ENCODE peak calls at places on chromosomes 3 and 15, in seven cellular contexts. Q is endothelial cell, Y is neural crest cell, V is left ventricle myocardium inferior, C is HCT116, R is mesothelial cell of epicardium, T is GM23338. E is an unnamed sample.

GRCh38 chr3:156612906-156613305 is 58.0 kb upstream of the SSR3 start:
- DNase-seq in Y (no peak), T (no peak), Q (no peak), V (no peak), C (no peak), R (no peak), E (no peak)

GRCh38 chr15:33200444-33200843 is 5.9 kb upstream of the FMN1 start:
- DNase-seq in V (no peak), Y (no peak), C (no peak), T (no peak), Q (no peak), R (no peak), E (no peak)

GRCh38 chr3:170180107-170180951 is 1.2 kb downstream of the PHC3 start:
- DNase-seq in Q (no peak), R (no peak), C (no peak), V (no peak), Y (no peak), T (no peak), E (no peak)

GRCh38 chr3:112327371-112327951 is 5.5 kb upstream of the CD200 start:
- DNase-seq in V (no peak), R (no peak), C (peak), Y (no peak), Q (peak), T (peak), E (peak)

GRCh38 chr3:47283193-47283537 is 421 bp downstream of the KLHL18 start:
- DNase-seq in R (no peak), C (no peak), V (no peak), Q (no peak), Y (peak), T (no peak), E (peak)

GRCh38 chr15:67050062-67050461 is 15.3 kb upstream of the SMAD3 start:
- DNase-seq in Q (no peak), Y (no peak), C (no peak), R (no peak), V (no peak), T (no peak), E (no peak)

GRCh38 chr3:159987291-159987711 is 1.3 kb upstream of the IL12A start:
- DNase-seq in Y (no peak), T (peak), Q (no peak), V (no peak), C (no peak), R (no peak), E (no peak)

GRCh38 chr3:196969001-196969659 is 497 bp upstream of the PIGZ start:
- DNase-seq in T (peak), Y (no peak), Q (peak), C (no peak), R (no peak), V (peak), E (peak)

GRCh38 chr3:169280010-169280585 is 383.4 kb downstream of the MECOM start:
- DNase-seq in R (no peak), C (no peak), Q (no peak), T (no peak), V (no peak), Y (no peak), E (no peak)

GRCh38 chr3:169432692-169433432 is 230.7 kb downstream of the MECOM start:
- DNase-seq in Y (no peak), R (no peak), T (no peak), V (no peak), Q (no peak), C (no peak), E (peak)

GRCh38 chr3:134363381-134363755 is 10.9 kb downstream of the AMOTL2 start:
- DNase-seq in Q (no peak), Y (no peak), T (no peak), R (no peak), V (no peak), C (no peak), E (no peak)
- TF ChIP-seq CTCF in Q (no peak), Y (no peak), T (peak), R (no peak), V (no peak), C (no peak), E (no peak)

GRCh38 chr3:188198760-188199327 is 44.9 kb downstream of the LPP start:
- DNase-seq in V (no peak), Y (no peak), R (no peak), T (no peak), Q (no peak), C (no peak), E (no peak)

GRCh38 chr3:188205992-188206416 is 52.0 kb downstream of the LPP start:
- DNase-seq in Y (no peak), C (peak), T (peak), Q (peak), R (no peak), V (no peak), E (peak)

GRCh38 chr3:188199386-188199785 is 45.4 kb downstream of the LPP start:
- DNase-seq in Q (no peak), V (no peak), R (no peak), C (no peak), Y (no peak), T (no peak), E (no peak)

GRCh38 chr3:188204516-188204915 is 50.6 kb downstream of the LPP start:
- DNase-seq in C (no peak), Q (no peak), V (no peak), R (no peak), Y (no peak), T (no peak), E (no peak)

DNA sequence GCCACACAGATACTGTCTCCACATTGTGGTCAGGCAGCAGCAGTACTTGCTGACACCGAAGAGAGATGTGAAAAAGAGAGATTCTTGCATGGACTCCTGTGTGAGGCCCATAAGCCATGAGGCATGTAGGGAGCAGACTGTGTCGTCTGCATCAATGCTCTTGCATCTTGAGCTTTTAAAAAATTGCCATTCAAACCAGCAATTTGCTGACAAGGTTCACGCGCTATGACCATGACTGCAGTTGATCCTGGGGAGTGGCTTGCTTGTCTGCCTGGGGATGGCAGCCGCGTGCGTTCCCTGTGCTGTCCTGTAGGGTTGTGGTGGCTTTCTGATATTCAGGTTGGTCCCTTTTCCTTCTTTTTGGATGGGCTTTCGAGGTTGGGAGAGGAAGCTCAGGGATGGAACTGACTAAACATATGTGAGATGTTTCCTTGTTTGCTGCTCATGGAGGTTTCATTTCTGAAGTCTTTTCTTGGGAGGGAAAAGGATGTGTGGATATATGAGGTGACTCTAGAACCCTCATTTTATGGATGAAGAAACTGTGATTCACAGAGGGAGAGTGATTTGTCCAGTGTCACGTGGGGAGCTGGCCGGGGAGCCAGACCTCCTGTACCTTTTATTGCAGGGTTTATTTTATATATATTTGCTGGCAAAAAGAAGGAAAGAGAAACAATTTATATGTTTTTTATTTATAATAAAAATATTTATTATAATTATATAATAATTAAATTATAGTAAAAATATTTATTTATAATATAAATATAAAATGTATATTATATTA is 48.6 kb downstream of the LPP start:
- DNase-seq in R (no peak), T (peak), Q (peak), Y (no peak), C (peak), V (no peak), E (no peak)
- TF ChIP-seq CTCF in R (no peak), T (no peak), Q (no peak), Y (peak), C (peak), V (no peak), E (no peak)

DNA sequence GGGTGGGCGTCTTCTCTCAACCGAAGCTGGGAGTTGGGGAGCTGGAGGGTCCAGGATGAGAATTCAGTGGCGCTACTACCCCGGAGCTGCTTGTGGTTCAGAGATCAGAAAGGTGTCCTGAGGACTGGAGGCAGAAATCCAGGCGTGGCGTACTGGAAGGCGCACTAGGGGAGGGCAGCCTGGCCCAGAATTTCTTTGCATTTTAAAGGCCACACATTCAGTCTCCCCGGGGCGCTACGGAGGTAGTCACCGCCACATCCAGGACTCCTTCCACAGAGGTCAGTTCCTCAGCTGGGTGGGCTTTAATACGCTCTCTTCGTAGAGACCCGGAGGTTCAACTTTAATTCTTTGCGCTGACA is 346 bp downstream of the MCTP2 start:
- DNase-seq in T (peak), R (no peak), V (no peak), Q (peak), Y (peak), C (no peak), E (no peak)
- TF ChIP-seq CTCF in T (no peak), R (no peak), V (no peak), Q (no peak), Y (no peak), C (no peak), E (no peak)

GRCh38 chr3:79517766-79518413 is 249.9 kb downstream of the ROBO1 start:
- DNase-seq in Q (peak), Y (no peak), C (no peak), T (peak), R (no peak), V (no peak), E (peak)
- TF ChIP-seq CTCF in Q (peak), Y (peak), C (peak), T (peak), R (peak), V (peak), E (no peak)

DNA sequence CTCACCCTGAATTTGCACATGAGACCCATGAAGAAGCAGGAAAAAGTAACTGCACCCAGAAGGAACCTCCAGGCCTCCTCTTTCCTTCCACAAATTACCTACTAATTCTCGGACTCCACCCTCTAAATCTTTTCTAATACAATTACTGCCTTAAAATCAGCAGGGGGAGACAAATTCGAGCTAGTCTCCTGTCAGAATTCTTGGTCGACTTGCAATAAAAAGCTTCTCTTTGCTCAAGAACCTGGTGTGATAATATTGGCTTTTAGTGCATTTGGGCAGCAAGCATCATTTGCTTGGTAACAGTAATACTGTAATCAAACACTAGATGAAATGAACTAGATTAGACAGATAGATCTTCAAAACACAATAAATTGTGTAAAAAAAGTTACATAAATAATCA is 281.9 kb downstream of the RAP2B start:
- DNase-seq in V (no peak), T (peak), C (peak), Y (no peak), R (no peak), Q (no peak), E (peak)
- TF ChIP-seq CTCF in V (no peak), T (peak), C (peak), Y (peak), R (no peak), Q (no peak), E (no peak)

GRCh38 chr3:72050771-72051170 is 265.8 kb upstream of the PROK2 start:
- DNase-seq in C (no peak), V (no peak), T (no peak), Q (no peak), R (no peak), Y (no peak), E (no peak)

GRCh38 chr3:72052841-72053409 is 268.0 kb upstream of the PROK2 start:
- DNase-seq in Y (no peak), Q (no peak), C (no peak), R (no peak), T (no peak), V (no peak), E (no peak)

GRCh38 chr3:72055436-72055835 is 270.5 kb upstream of the PROK2 start:
- DNase-seq in T (no peak), V (no peak), R (no peak), Y (no peak), C (no peak), Q (no peak), E (no peak)

GRCh38 chr3:72058493-72059081 is 273.6 kb upstream of the PROK2 start:
- DNase-seq in Y (no peak), C (no peak), V (peak), Q (no peak), R (no peak), T (no peak), E (no peak)

GRCh38 chr3:72054976-72055375 is 270.0 kb upstream of the PROK2 start:
- DNase-seq in T (no peak), V (no peak), R (no peak), Q (no peak), C (no peak), Y (no peak), E (no peak)
- TF ChIP-seq CTCF in T (no peak), V (no peak), R (no peak), Q (no peak), C (no peak), Y (no peak), E (no peak)

GRCh38 chr3:22450785-22451400 is 699.9 kb upstream of the ZNF385D start:
- DNase-seq in Y (no peak), T (no peak), Q (no peak), V (no peak), R (no peak), C (no peak), E (no peak)

DNA sequence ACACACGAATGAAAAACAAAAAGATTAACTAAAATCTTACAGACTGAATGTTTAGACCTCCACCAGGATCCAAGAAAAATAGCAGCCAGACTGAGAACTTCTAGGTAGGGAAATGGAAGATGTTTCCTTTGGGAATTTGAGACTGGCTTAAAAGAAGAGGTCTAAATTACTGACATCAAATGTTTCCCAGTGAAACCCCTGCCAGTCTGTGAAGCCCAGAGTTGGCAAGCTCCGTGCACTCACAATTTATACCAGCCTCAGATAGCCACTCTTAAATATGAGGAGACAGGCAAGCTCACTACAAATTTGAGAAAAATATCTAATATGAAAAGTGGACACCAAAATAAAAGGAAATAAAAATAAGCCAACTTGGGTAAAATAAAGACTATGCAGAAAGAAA is 700.5 kb upstream of the ZNF385D start:
- DNase-seq in R (no peak), C (no peak), V (no peak), Q (no peak), Y (no peak), T (no peak), E (no peak)
- TF ChIP-seq CTCF in R (no peak), C (no peak), V (no peak), Q (no peak), Y (no peak), T (no peak), E (no peak)

DNA sequence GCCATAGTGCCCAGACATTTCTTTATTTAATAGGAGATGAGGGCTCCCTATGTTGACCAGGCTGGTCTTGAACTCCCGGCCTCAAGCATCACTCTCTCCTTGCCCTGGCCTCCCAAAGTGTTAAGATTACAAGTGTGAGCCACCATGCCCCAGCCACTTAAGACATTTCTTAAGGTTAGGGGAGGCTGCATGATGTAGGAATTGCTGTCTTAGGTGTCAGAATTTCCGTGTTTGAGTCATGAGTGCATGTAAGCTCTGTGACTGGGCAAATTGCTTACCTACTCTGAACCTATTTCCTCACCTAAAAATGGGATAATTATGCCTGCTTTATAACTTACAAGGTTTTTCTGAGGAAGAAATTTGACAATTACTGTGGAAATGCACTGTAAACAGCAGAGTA is 34.2 kb upstream of the SIAH2 start:
- DNase-seq in Y (no peak), R (no peak), V (no peak), Q (no peak), T (no peak), C (no peak), E (no peak)
- TF ChIP-seq CTCF in Y (no peak), R (no peak), V (no peak), Q (no peak), T (no peak), C (no peak), E (no peak)

GRCh38 chr15:41661529-41662225 is 1.5 kb downstream of the MGA start:
- DNase-seq in Y (peak), C (no peak), T (peak), V (peak), Q (peak), R (peak), E (peak)

GRCh38 chr15:41659855-41660234 is 360 bp upstream of the MGA start:
- DNase-seq in Y (no peak), C (no peak), R (no peak), T (peak), Q (no peak), V (peak), E (no peak)

GRCh38 chr15:41661078-41661528 is 898 bp downstream of the MGA start:
- DNase-seq in V (no peak), Q (no peak), C (no peak), T (peak), Y (no peak), R (no peak), E (no peak)

GRCh38 chr15:41659190-41659589 is 1.0 kb upstream of the MGA start:
- DNase-seq in Y (no peak), C (no peak), Q (no peak), R (no peak), T (no peak), V (no peak), E (no peak)

GRCh38 chr15:41660235-41661077 is at the start of gene MGA:
- DNase-seq in Q (peak), T (peak), C (peak), Y (peak), R (peak), V (peak), E (peak)
- TF ChIP-seq CTCF in Q (no peak), T (peak), C (no peak), Y (peak), R (no peak), V (no peak), E (no peak)